ENCODE peak calls at places on chromosomes 6 and 20, in seven cellular contexts. One of them, this sample, is unnamed.

GRCh38 chr6:6542357-6542756 is 46.2 kb upstream of the LY86 start:
- DNase-seq in HCT116: no peak
- DNase-seq in PC-3: no peak
- DNase-seq in SK-N-SH: no peak
- DNase-seq in OCI-LY7: no peak
- DNase-seq in MM.1S: no peak
- DNase-seq in hepatocyte: no peak
- DNase-seq in this sample: no peak

GRCh38 chr6:35642471-35643161 is 46.1 kb downstream of the FKBP5 start:
- DNase-seq in HCT116: no peak
- DNase-seq in PC-3: no peak
- DNase-seq in SK-N-SH: no peak
- DNase-seq in OCI-LY7: no peak
- DNase-seq in MM.1S: no peak
- DNase-seq in hepatocyte: no peak
- DNase-seq in this sample: no peak

GRCh38 chr6:100339574-100340255 is 125.0 kb downstream of the SIM1 start:
- DNase-seq in HCT116: no peak
- DNase-seq in PC-3: no peak
- DNase-seq in SK-N-SH: no peak
- DNase-seq in OCI-LY7: no peak
- DNase-seq in MM.1S: no peak
- DNase-seq in hepatocyte: no peak
- DNase-seq in this sample: no peak

GRCh38 chr6:151043944-151044343 is 178.4 kb downstream of the MTHFD1L start:
- DNase-seq in HCT116: no peak
- DNase-seq in PC-3: no peak
- DNase-seq in SK-N-SH: no peak
- DNase-seq in OCI-LY7: no peak
- DNase-seq in MM.1S: no peak
- DNase-seq in hepatocyte: no peak
- DNase-seq in this sample: no peak

GRCh38 chr6:159760602-159761057 is 1.2 kb upstream of the ACAT2 start:
- DNase-seq in HCT116: no peak
- DNase-seq in PC-3: peak; percentile 37
- DNase-seq in SK-N-SH: no peak
- DNase-seq in OCI-LY7: no peak
- DNase-seq in MM.1S: no peak
- DNase-seq in hepatocyte: peak; percentile 16
- DNase-seq in this sample: peak; percentile 93

GRCh38 chr20:1272368-1273155 is 6.5 kb downstream of the SNPH start:
- DNase-seq in HCT116: no peak
- DNase-seq in PC-3: no peak
- DNase-seq in SK-N-SH: no peak
- DNase-seq in OCI-LY7: no peak
- DNase-seq in MM.1S: no peak
- DNase-seq in hepatocyte: no peak
- DNase-seq in this sample: no peak

GRCh38 chr6:55058682-55059081 is 115.6 kb upstream of the HCRTR2 start:
- DNase-seq in HCT116: no peak
- DNase-seq in PC-3: no peak
- DNase-seq in SK-N-SH: no peak
- DNase-seq in OCI-LY7: no peak
- DNase-seq in MM.1S: no peak
- DNase-seq in hepatocyte: no peak
- DNase-seq in this sample: no peak

GRCh38 chr6:136763716-136764521 is 28.4 kb downstream of the MAP3K5 start:
- DNase-seq in HCT116: no peak
- DNase-seq in PC-3: no peak
- DNase-seq in SK-N-SH: no peak
- DNase-seq in OCI-LY7: peak; percentile 77
- DNase-seq in MM.1S: peak; percentile 34
- DNase-seq in hepatocyte: no peak
- DNase-seq in this sample: no peak

GRCh38 chr6:38056361-38056760 is 236.8 kb downstream of the ZFAND3 start:
- DNase-seq in HCT116: no peak
- DNase-seq in PC-3: no peak
- DNase-seq in SK-N-SH: no peak
- DNase-seq in OCI-LY7: no peak
- DNase-seq in MM.1S: no peak
- DNase-seq in hepatocyte: no peak
- DNase-seq in this sample: no peak

GRCh38 chr20:59988141-59988540 is 29.9 kb downstream of the CDH26 start:
- DNase-seq in HCT116: peak; percentile 80
- DNase-seq in PC-3: peak; percentile 97
- DNase-seq in SK-N-SH: no peak
- DNase-seq in OCI-LY7: no peak
- DNase-seq in MM.1S: no peak
- DNase-seq in hepatocyte: peak; percentile 62
- DNase-seq in this sample: no peak

GRCh38 chr20:44017905-44018683 is 103.4 kb downstream of the TOX2 start:
- DNase-seq in HCT116: peak; percentile 85
- DNase-seq in PC-3: peak; percentile 97
- DNase-seq in SK-N-SH: peak; percentile 61
- DNase-seq in OCI-LY7: no peak
- DNase-seq in MM.1S: no peak
- DNase-seq in hepatocyte: peak; percentile 68
- DNase-seq in this sample: no peak

GRCh38 chr20:32285621-32286334 is 8.3 kb downstream of the KIF3B start:
- DNase-seq in HCT116: no peak
- DNase-seq in PC-3: peak; percentile 63
- DNase-seq in SK-N-SH: no peak
- DNase-seq in OCI-LY7: peak; percentile 88
- DNase-seq in MM.1S: peak; percentile 64
- DNase-seq in hepatocyte: peak; percentile 45
- DNase-seq in this sample: no peak

GRCh38 chr6:140174509-140174908 is 800.1 kb upstream of the CITED2 start:
- DNase-seq in HCT116: peak; percentile 8
- DNase-seq in PC-3: peak; percentile 97
- DNase-seq in SK-N-SH: no peak
- DNase-seq in OCI-LY7: no peak
- DNase-seq in MM.1S: no peak
- DNase-seq in hepatocyte: no peak
- DNase-seq in this sample: no peak

GRCh38 chr6:134170844-134171243 is 118.4 kb upstream of the SLC2A12 start:
- DNase-seq in HCT116: no peak
- DNase-seq in PC-3: no peak
- DNase-seq in SK-N-SH: no peak
- DNase-seq in OCI-LY7: no peak
- DNase-seq in MM.1S: no peak
- DNase-seq in hepatocyte: no peak
- DNase-seq in this sample: no peak

DNA sequence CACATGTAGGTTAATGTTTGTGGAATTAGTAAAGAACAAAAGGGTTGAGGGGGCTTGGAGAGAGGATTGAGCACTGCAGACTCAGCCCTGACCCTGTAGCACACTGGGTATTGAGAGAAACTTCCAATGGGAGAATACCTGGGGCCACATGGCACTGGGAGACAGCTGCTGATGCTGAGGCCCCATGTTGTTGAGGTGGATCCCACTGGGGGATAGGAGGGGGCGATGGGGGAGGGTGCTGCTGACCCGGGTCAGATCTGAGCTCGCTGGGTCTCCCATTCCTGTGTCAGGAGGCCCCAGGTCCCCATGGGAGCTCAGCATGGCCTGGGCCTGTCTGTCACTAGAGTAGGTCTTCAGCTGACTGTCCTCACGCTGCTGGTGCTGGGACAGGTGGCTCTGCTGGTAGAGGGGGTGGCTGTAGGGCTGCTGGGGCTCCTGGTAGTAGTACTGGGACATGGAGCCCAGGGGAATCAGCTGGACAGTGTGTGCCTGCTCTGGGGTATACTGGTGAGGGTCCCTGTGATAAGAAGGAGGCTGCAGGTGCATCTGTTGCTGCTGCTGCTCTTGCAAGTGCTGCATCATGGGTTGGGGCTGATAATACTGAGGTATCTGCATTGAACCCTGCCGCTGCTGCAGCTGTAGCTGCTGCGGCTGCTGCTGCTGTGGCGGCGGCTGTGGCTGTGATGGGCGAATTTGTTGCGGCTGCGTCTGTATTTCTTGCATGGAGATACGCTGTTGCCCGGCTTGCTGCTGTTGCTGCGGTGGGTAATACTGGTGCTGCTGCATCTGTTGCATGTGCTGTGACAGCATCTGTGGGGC is 50.6 kb upstream of the MRPS10 start:
- DNase-seq in HCT116: no peak
- DNase-seq in PC-3: no peak
- DNase-seq in SK-N-SH: no peak
- DNase-seq in OCI-LY7: no peak
- DNase-seq in MM.1S: no peak
- DNase-seq in hepatocyte: no peak
- DNase-seq in this sample: no peak
- TF ChIP-seq CTCF in HCT116: no peak
- TF ChIP-seq CTCF in PC-3: no peak
- TF ChIP-seq CTCF in SK-N-SH: no peak
- TF ChIP-seq CTCF in OCI-LY7: no peak
- TF ChIP-seq CTCF in MM.1S: no peak
- TF ChIP-seq CTCF in hepatocyte: no peak
- TF ChIP-seq CTCF in this sample: no peak

GRCh38 chr6:28775052-28775376 is 148.8 kb downstream of the TRIM27 start:
- DNase-seq in HCT116: no peak
- DNase-seq in PC-3: no peak
- DNase-seq in SK-N-SH: no peak
- DNase-seq in OCI-LY7: no peak
- DNase-seq in MM.1S: no peak
- DNase-seq in hepatocyte: no peak
- DNase-seq in this sample: no peak

GRCh38 chr6:28776269-28777146 is 147.3 kb downstream of the TRIM27 start:
- DNase-seq in HCT116: no peak
- DNase-seq in PC-3: peak; percentile 30
- DNase-seq in SK-N-SH: no peak
- DNase-seq in OCI-LY7: no peak
- DNase-seq in MM.1S: no peak
- DNase-seq in hepatocyte: no peak
- DNase-seq in this sample: peak; percentile 95

GRCh38 chr6:28774292-28775051 is 149.3 kb downstream of the TRIM27 start:
- DNase-seq in HCT116: no peak
- DNase-seq in PC-3: no peak
- DNase-seq in SK-N-SH: no peak
- DNase-seq in OCI-LY7: no peak
- DNase-seq in MM.1S: no peak
- DNase-seq in hepatocyte: no peak
- DNase-seq in this sample: no peak

GRCh38 chr6:28777147-28777461 is 146.7 kb downstream of the TRIM27 start:
- DNase-seq in HCT116: no peak
- DNase-seq in PC-3: no peak
- DNase-seq in SK-N-SH: no peak
- DNase-seq in OCI-LY7: no peak
- DNase-seq in MM.1S: no peak
- DNase-seq in hepatocyte: no peak
- DNase-seq in this sample: no peak

GRCh38 chr6:28775405-28776129 is 148.2 kb downstream of the TRIM27 start:
- DNase-seq in HCT116: no peak
- DNase-seq in PC-3: no peak
- DNase-seq in SK-N-SH: no peak
- DNase-seq in OCI-LY7: no peak
- DNase-seq in MM.1S: no peak
- DNase-seq in hepatocyte: no peak
- DNase-seq in this sample: peak; percentile 56
- H3K9me2 ChIP-seq in HCT116: no peaks in the 10 kb centered on the region
- H3K9me2 ChIP-seq in PC-3: no peaks in the 10 kb centered on the region
- H3K9me2 ChIP-seq in SK-N-SH: no peaks in the 10 kb centered on the region
- H3K9me2 ChIP-seq in OCI-LY7: no peaks in the 10 kb centered on the region
- H3K9me2 ChIP-seq in MM.1S: no peaks in the 10 kb centered on the region
- H3K9me2 ChIP-seq in hepatocyte: no peaks in the 10 kb centered on the region
- H3K9me2 ChIP-seq in this sample: no peaks in the 10 kb centered on the region

GRCh38 chr6:69867075-69867911 is 937 bp downstream of the COL19A1 start:
- DNase-seq in HCT116: no peak
- DNase-seq in PC-3: peak; percentile 5
- DNase-seq in SK-N-SH: peak; percentile 82
- DNase-seq in OCI-LY7: peak; percentile 79
- DNase-seq in MM.1S: peak; percentile 74
- DNase-seq in hepatocyte: peak; percentile 84
- DNase-seq in this sample: peak; percentile 83
- TF ChIP-seq CTCF in HCT116: no peak
- TF ChIP-seq CTCF in PC-3: peak; percentile 11
- TF ChIP-seq CTCF in SK-N-SH: peak; percentile 31
- TF ChIP-seq CTCF in OCI-LY7: peak; percentile 49
- TF ChIP-seq CTCF in MM.1S: peak; percentile 24
- TF ChIP-seq CTCF in hepatocyte: peak; percentile 27
- TF ChIP-seq CTCF in this sample: no peak

GRCh38 chr20:6040958-6041807 is 12.7 kb downstream of the LRRN4 start:
- DNase-seq in HCT116: no peak
- DNase-seq in PC-3: no peak
- DNase-seq in SK-N-SH: no peak
- DNase-seq in OCI-LY7: no peak
- DNase-seq in MM.1S: no peak
- DNase-seq in hepatocyte: no peak
- DNase-seq in this sample: peak; percentile 50
- H3K9me2 ChIP-seq in HCT116: no peaks in the 10 kb centered on the region
- H3K9me2 ChIP-seq in PC-3: no peaks in the 10 kb centered on the region
- H3K9me2 ChIP-seq in SK-N-SH: no peaks in the 10 kb centered on the region
- H3K9me2 ChIP-seq in OCI-LY7: no peaks in the 10 kb centered on the region
- H3K9me2 ChIP-seq in MM.1S: no peaks in the 10 kb centered on the region
- H3K9me2 ChIP-seq in hepatocyte: no peaks in the 10 kb centered on the region
- H3K9me2 ChIP-seq in this sample: peaks cover 5% of the 10 kb centered on the region

DNA sequence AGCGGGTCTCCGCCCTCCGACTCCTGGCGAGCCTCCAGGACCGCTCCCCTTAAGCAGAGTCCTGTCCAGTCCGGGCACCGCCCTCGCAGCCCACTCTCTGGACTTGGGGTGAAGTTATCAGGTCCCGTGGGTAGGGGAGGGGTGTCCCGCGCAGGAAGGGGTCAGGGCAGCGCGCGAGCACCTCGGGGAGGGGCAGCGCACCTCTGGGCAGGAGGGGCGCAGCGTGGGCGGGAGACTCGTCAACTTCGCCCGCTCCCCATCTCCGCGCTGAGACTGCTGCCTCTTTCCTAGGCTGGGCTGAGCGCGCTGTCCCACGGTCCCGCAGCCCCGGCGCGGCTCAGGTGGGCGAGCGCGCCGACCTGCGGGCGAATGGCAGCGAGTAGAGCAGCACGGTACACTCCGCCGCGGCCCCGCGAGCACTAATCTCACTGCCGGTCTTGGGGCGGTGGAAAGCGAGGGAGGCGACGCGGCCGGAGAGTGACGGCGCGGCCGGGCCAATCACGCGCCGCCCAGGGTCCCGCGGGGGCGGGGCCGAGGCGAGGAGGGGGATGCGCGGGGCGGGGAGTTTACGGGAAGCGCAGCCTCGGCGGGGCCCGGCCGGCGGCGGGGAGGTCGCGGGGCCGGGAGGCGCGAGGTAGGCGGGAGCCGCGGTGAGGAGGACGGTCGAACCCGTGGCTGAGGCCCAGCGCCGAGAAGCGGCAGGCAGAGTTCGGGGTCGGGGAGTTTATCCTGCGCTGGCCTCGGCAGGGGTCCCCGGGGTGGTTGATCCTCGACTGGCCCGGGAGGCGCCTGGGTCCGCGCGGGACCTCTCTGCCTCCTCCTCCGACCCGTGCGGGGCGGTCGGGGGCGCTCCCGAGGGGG is at the start of gene MAN1A1:
- DNase-seq in HCT116: peak; percentile 56
- DNase-seq in PC-3: peak; percentile 78
- DNase-seq in SK-N-SH: peak; percentile 99
- DNase-seq in OCI-LY7: peak; percentile 94
- DNase-seq in MM.1S: peak; percentile 89
- DNase-seq in hepatocyte: peak; percentile 95
- DNase-seq in this sample: peak; percentile 92
- TF ChIP-seq CTCF in HCT116: no peak
- TF ChIP-seq CTCF in PC-3: no peak
- TF ChIP-seq CTCF in SK-N-SH: no peak
- TF ChIP-seq CTCF in OCI-LY7: no peak
- TF ChIP-seq CTCF in MM.1S: no peak
- TF ChIP-seq CTCF in hepatocyte: peak; percentile 11
- TF ChIP-seq CTCF in this sample: no peak

This sample was measured in GM23338.